ENCODE peak calls at places on chromosomes 11 and 22, in eight cellular contexts. V is SW 1271; P is substantia nigra; T is RPMI7951; I is NCI-H1694 treated with DMSO at 0.1 percent for 48 hours; C is naive thymus-derived CD8-positive, alpha-beta T cell; W is Caco-2; E is stimulated activated CD4-positive, alpha-beta T cell treated with anti-CD3 and anti-CD28 coated beads, Interleukin-1b, Interleukin-23, amount 100 ng/mL, for 1 hour. D is an unnamed sample.

GRCh38 chr11:73143126-73143838 is 1.2 kb upstream of the FCHSD2 start:
- DNase-seq in V (no peak), W (peak; percentile 36), I (peak; percentile 30), C (no peak), E (no peak), P (no peak), T (no peak), D (no peak)

GRCh38 chr22:32206774-32207758 is 2.2 kb upstream of the RFPL2 start:
- DNase-seq in W (peak; percentile 41), E (no peak), C (no peak), P (no peak), T (peak; percentile 18), V (no peak), I (peak; percentile 2), D (no peak)

GRCh38 chr11:125745979-125746378 is at the start of gene PATE1:
- DNase-seq in C (no peak), E (no peak), W (no peak), V (no peak), T (no peak), I (no peak), P (no peak), D (no peak)

GRCh38 chr11:66181632-66182345 is 86.7 kb upstream of the RAB1B start:
- DNase-seq in E (no peak), W (no peak), C (no peak), T (no peak), I (no peak), P (no peak), V (no peak), D (no peak)

GRCh38 chr11:67648140-67648795 is 2.3 kb downstream of the ACY3 start:
- DNase-seq in V (no peak), P (no peak), C (peak; percentile 27), E (peak; percentile 19), I (peak; percentile 28), T (no peak), W (peak; percentile 58), D (peak; percentile 18)

GRCh38 chr11:122045181-122045586 is 70.8 kb downstream of the BLID start:
- DNase-seq in W (no peak), E (no peak), C (no peak), T (peak; percentile 77), P (no peak), V (peak; percentile 16), I (no peak), D (no peak)

GRCh38 chr11:61914471-61915171 is 2.7 kb downstream of the RAB3IL1 start:
- DNase-seq in I (no peak), C (no peak), E (no peak), V (no peak), T (no peak), P (no peak), W (no peak), D (no peak)

GRCh38 chr11:64642876-64643257 is 51.8 kb downstream of the SLC22A12 start:
- DNase-seq in I (no peak), V (no peak), P (no peak), W (no peak), E (no peak), C (no peak), T (no peak), D (no peak)

GRCh38 chr22:19174106-19175025 is 4.2 kb downstream of the SLC25A1 start:
- DNase-seq in W (peak; percentile 49), T (peak; percentile 68), I (no peak), C (no peak), V (no peak), P (no peak), E (no peak), D (peak; percentile 61)

GRCh38 chr11:64245401-64245796 is 1.3 kb downstream of the PPP1R14B start:
- DNase-seq in I (no peak), E (no peak), T (peak; percentile 64), P (no peak), V (no peak), W (no peak), C (no peak), D (peak; percentile 60)

GRCh38 chr22:36928181-36928580 is 14.8 kb downstream of the CSF2RB start:
- DNase-seq in V (no peak), P (no peak), C (no peak), I (no peak), W (no peak), E (no peak), T (no peak), D (no peak)

GRCh38 chr11:67195971-67196418 is 70.3 kb upstream of the GRK2 start:
- DNase-seq in I (no peak), P (no peak), C (no peak), W (peak; percentile 32), E (no peak), T (peak; percentile 77), V (no peak), D (no peak)

GRCh38 chr11:20612416-20612815 is 13.0 kb downstream of the SLC6A5 start:
- DNase-seq in P (no peak), I (no peak), T (no peak), W (no peak), V (no peak), C (no peak), E (no peak), D (no peak)

D was measured in left cardiac atrium.